ENCODE peak calls at places on chromosomes 4 and X, in seven cellular contexts. Z is H1, R is HCT116, Q is GM12878, M is HepG2, B is SK-N-SH, P is K562. Y is an unnamed sample.

GRCh38 chr4:152258804-152259708 is 276.8 kb downstream of the FBXW7 start:
- DNase-seq in Z (no peak), R (peak; percentile 48), Q (no peak), M (peak; percentile 13), B (no peak), P (no peak), Y (no peak)

GRCh38 chr4:101851671-101852070 is 61.1 kb downstream of the BANK1 start:
- DNase-seq in Z (no peak), R (no peak), Q (no peak), M (no peak), B (no peak), P (no peak), Y (no peak)

GRCh38 chr4:99471896-99472295 is 36.8 kb upstream of the ADH7 start:
- DNase-seq in Z (no peak), R (no peak), Q (no peak), M (peak; percentile 1), B (no peak), P (no peak), Y (no peak)

GRCh38 chr4:85825937-85826678 is 351.2 kb downstream of the ARHGAP24 start:
- DNase-seq in Z (peak; percentile 62), R (no peak), Q (no peak), M (peak; percentile 35), B (peak; percentile 8), P (no peak), Y (peak; percentile 4)

GRCh38 chrX:9130031-9130430 is 96.1 kb upstream of the FAM9B start:
- DNase-seq in Z (no peak), R (no peak), Q (no peak), M (no peak), B (no peak), P (no peak), Y (no peak)

GRCh38 chr4:148542922-148543623 is 100.9 kb upstream of the NR3C2 start:
- DNase-seq in Z (no peak), R (no peak), Q (no peak), M (no peak), B (no peak), P (no peak), Y (no peak)

GRCh38 chr4:80295331-80295730 is 28.9 kb downstream of the FGF5 start:
- DNase-seq in Z (no peak), R (no peak), Q (no peak), M (no peak), B (no peak), P (no peak), Y (no peak)

GRCh38 chr4:19025031-19025430 is 1003.5 kb upstream of the LCORL start:
- DNase-seq in Z (no peak), R (no peak), Q (no peak), M (no peak), B (no peak), P (no peak), Y (no peak)

GRCh38 chr4:8205749-8206611 is 6.9 kb downstream of the SH3TC1 start:
- DNase-seq in Z (no peak), R (no peak), Q (no peak), M (no peak), B (no peak), P (no peak), Y (peak; percentile 12)

GRCh38 chrX:72306851-72307645 is 1.3 kb upstream of the CITED1 start:
- DNase-seq in Z (no peak), R (peak; percentile 22), Q (no peak), M (peak; percentile 17), B (peak; percentile 87), P (peak; percentile 35), Y (peak; percentile 59)

GRCh38 chrX:131802836-131803626 is 220.1 kb upstream of the STK26 start:
- DNase-seq in Z (no peak), R (no peak), Q (peak; percentile 68), M (no peak), B (peak; percentile 71), P (peak; percentile 39), Y (peak; percentile 74)

GRCh38 chr4:99062120-99062519 is 26.5 kb downstream of the ADH5 start:
- DNase-seq in Z (no peak), R (no peak), Q (peak; percentile 9), M (no peak), B (no peak), P (no peak), Y (no peak)

GRCh38 chr4:6733358-6734164 is 17.6 kb downstream of the BLOC1S4 start:
- DNase-seq in Z (no peak), R (no peak), Q (no peak), M (peak; percentile 92), B (peak; percentile 9), P (peak; percentile 58), Y (no peak)

GRCh38 chrX:70293621-70294020 is 3.7 kb downstream of the KIF4A start:
- DNase-seq in Z (no peak), R (no peak), Q (no peak), M (no peak), B (no peak), P (no peak), Y (no peak)

GRCh38 chr4:4645743-4646142 is 103.9 kb upstream of the STX18 start:
- DNase-seq in Z (no peak), R (no peak), Q (no peak), M (no peak), B (no peak), P (no peak), Y (no peak)

GRCh38 chrX:14440109-14440508 is 89.2 kb upstream of the GLRA2 start:
- DNase-seq in Z (no peak), R (no peak), Q (no peak), M (no peak), B (no peak), P (no peak), Y (no peak)

GRCh38 chrX:21725498-21725897 is 32.4 kb downstream of the SMPX start:
- DNase-seq in Z (no peak), R (peak; percentile 6), Q (no peak), M (peak; percentile 27), B (peak; percentile 31), P (no peak), Y (no peak)

GRCh38 chrX:20029728-20030127 is 38.9 kb upstream of the BCLAF3 start:
- DNase-seq in Z (no peak), R (no peak), Q (peak; percentile 2), M (peak; percentile 82), B (no peak), P (no peak), Y (peak; percentile 86)

GRCh38 chr4:578451-579443 is 2.7 kb upstream of the TMEM271 start:
- DNase-seq in Z (no peak), R (no peak), Q (no peak), M (no peak), B (no peak), P (no peak), Y (no peak)

GRCh38 chr4:583820-584219 is 7.7 kb upstream of the TMEM271 start:
- DNase-seq in Z (no peak), R (no peak), Q (no peak), M (no peak), B (no peak), P (no peak), Y (no peak)

GRCh38 chr4:581181-581580 is 5.1 kb upstream of the TMEM271 start:
- DNase-seq in Z (no peak), R (no peak), Q (no peak), M (no peak), B (no peak), P (no peak), Y (no peak)

GRCh38 chr4:579543-580175 is 3.6 kb upstream of the TMEM271 start:
- DNase-seq in Z (no peak), R (no peak), Q (no peak), M (no peak), B (no peak), P (no peak), Y (no peak)

DNA sequence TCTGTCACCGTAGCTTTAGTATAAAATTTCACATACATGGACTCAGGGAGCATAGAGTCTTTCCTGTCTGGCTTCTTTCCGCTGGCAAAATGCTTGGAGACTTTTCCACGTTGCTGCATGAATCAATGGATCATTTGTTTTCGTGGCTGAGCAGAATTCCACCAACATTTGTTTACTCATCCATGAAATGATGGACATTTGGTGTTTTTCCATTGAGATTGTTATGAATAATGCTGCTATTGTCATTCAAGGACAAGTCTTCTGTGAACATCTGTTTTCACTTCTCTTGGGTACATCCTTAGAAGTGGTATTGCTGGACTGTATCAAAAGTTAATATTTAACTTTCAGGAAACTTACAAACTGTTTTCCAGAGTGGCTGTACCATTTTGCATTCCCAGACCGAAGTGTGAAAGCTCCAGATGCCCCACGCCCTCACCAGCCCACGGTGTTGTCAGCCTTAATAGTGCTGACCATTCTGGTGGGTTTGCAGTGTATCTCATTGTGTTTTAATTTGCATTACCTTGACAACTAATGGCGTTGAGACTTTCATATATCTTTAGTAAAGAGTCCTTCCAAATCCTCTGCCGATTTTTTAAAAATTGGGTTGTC is 5.8 kb upstream of the TMEM271 start:
- DNase-seq in Z (no peak), R (no peak), Q (no peak), M (peak; percentile 93), B (no peak), P (no peak), Y (no peak)
- TF ChIP-seq JUND in Z (no peak), R (no peak), Q (no peak), M (no peak), B (no peak), P (no peak), Y (no peak)

GRCh38 chrX:123731987-123732678 is 719 bp downstream of the THOC2 start:
- DNase-seq in Z (no peak), R (no peak), Q (no peak), M (no peak), B (peak; percentile 44), P (peak; percentile 17), Y (peak; percentile 16)
- TF ChIP-seq JUND in Z (no peak), R (no peak), Q (no peak), M (no peak), B (no peak), P (no peak), Y (no peak)

GRCh38 chr4:22490718-22491330 is 25.0 kb downstream of the ADGRA3 start:
- DNase-seq in Z (no peak), R (no peak), Q (no peak), M (peak; percentile 45), B (no peak), P (no peak), Y (no peak)
- TF ChIP-seq JUND in Z (no peak), R (no peak), Q (no peak), M (no peak), B (no peak), P (no peak), Y (no peak)

GRCh38 chrX:40261955-40262596 is 164.3 kb upstream of the BCOR start:
- DNase-seq in Z (no peak), R (no peak), Q (no peak), M (no peak), B (no peak), P (peak; percentile 46), Y (no peak)
- TF ChIP-seq JUND in Z (no peak), R (no peak), Q (no peak), M (no peak), B (no peak), P (no peak), Y (no peak)

GRCh38 chrX:45323387-45323786 is 122.7 kb upstream of the DIPK2B start:
- DNase-seq in Z (no peak), R (no peak), Q (no peak), M (no peak), B (no peak), P (no peak), Y (no peak)
- TF ChIP-seq JUND in Z (no peak), R (no peak), Q (no peak), M (no peak), B (no peak), P (no peak), Y (no peak)

GRCh38 chr4:2671267-2671895 is 84.8 kb downstream of the TNIP2 start:
- DNase-seq in Z (no peak), R (no peak), Q (no peak), M (no peak), B (no peak), P (no peak), Y (no peak)
- TF ChIP-seq JUND in Z (no peak), R (no peak), Q (no peak), M (no peak), B (no peak), P (no peak), Y (no peak)

GRCh38 chr4:92994727-92995126 is 691.0 kb downstream of the GRID2 start:
- DNase-seq in Z (no peak), R (no peak), Q (no peak), M (no peak), B (no peak), P (no peak), Y (no peak)
- TF ChIP-seq JUND in Z (no peak), R (no peak), Q (no peak), M (no peak), B (no peak), P (no peak), Y (no peak)